ENCODE peak calls at places on chromosome 22, in ten cellular contexts. M, C, V, X, N, S, F, P, J and D are unnamed samples.

GRCh38 chr22:40417041-40417440 is 46.6 kb downstream of the SGSM3 start:
- ATAC-seq in X (no peak), P (no peak), N (no peak), J (no peak), F (no peak), C (no peak), S (no peak), M (no peak), V (no peak), D (no peak)

GRCh38 chr22:24027991-24028390 is 16.9 kb downstream of the CABIN1 start:
- ATAC-seq in M (no peak), N (no peak), P (no peak), C (no peak), V (no peak), S (no peak), X (no peak), F (no peak), J (no peak), D (no peak)

GRCh38 chr22:19463491-19464469 is 15.2 kb downstream of the UFD1 start:
- ATAC-seq in C (peak), N (no peak), X (no peak), J (peak), F (peak), M (no peak), S (no peak), V (no peak), P (no peak), D (no peak)

GRCh38 chr22:22558972-22559603 is at the start of gene PRAME:
- ATAC-seq in P (peak), F (no peak), V (peak), J (peak), C (peak), M (peak), X (peak), S (peak), N (peak), D (peak)

GRCh38 chr22:44392446-44392921 is 79.7 kb upstream of the SHISAL1 start:
- ATAC-seq in M (no peak), X (no peak), F (no peak), V (no peak), P (no peak), C (no peak), S (no peak), J (no peak), N (no peak), D (no peak)

GRCh38 chr22:43159484-43160178 is 8.3 kb downstream of the TSPO start:
- ATAC-seq in N (no peak), C (no peak), M (no peak), P (no peak), V (no peak), J (peak), X (peak), S (no peak), F (no peak), D (no peak)

GRCh38 chr22:46626356-46626755 is 6.2 kb downstream of the GRAMD4 start:
- ATAC-seq in P (no peak), X (no peak), V (no peak), J (no peak), S (no peak), C (peak), F (no peak), M (no peak), N (no peak), D (no peak)

GRCh38 chr22:46362221-46362933 is 26.9 kb downstream of the TRMU start:
- ATAC-seq in X (no peak), S (no peak), N (no peak), V (no peak), P (peak), C (no peak), M (no peak), J (no peak), F (no peak), D (no peak)

GRCh38 chr22:46742576-46743221 is 4.6 kb upstream of the CERK start:
- ATAC-seq in V (no peak), F (no peak), J (peak), N (no peak), C (no peak), S (no peak), X (peak), P (no peak), M (no peak), D (no peak)

GRCh38 chr22:43777204-43777671 is 34.9 kb downstream of the EFCAB6 start:
- ATAC-seq in F (no peak), V (no peak), N (no peak), S (no peak), X (no peak), J (peak), P (no peak), M (no peak), C (no peak), D (no peak)

GRCh38 chr22:27438271-27438980 is 363.1 kb downstream of the MN1 start:
- ATAC-seq in C (no peak), J (no peak), M (no peak), F (peak), P (peak), X (peak), N (no peak), S (no peak), V (no peak), D (no peak)

GRCh38 chr22:20146777-20147176 is 4.1 kb downstream of the CCDC188 start:
- ATAC-seq in X (no peak), V (no peak), C (peak), J (no peak), N (peak), S (no peak), P (no peak), F (no peak), M (peak), D (no peak)

GRCh38 chr22:50218996-50219727 is 18.4 kb downstream of the SELENOO start:
- ATAC-seq in V (no peak), N (no peak), F (peak), P (peak), S (no peak), X (peak), M (peak), J (peak), C (peak), D (peak)

GRCh38 chr22:36280379-36280778 is 27.4 kb downstream of the APOL1 start:
- ATAC-seq in X (no peak), V (no peak), F (no peak), N (no peak), J (no peak), P (peak), C (no peak), M (no peak), S (no peak), D (no peak)

GRCh38 chr22:46072030-46072881 is 78.1 kb upstream of the PPARA start:
- ATAC-seq in J (peak), S (peak), X (peak), V (peak), N (peak), M (peak), F (no peak), P (peak), C (no peak), D (peak)

GRCh38 chr22:38455063-38455529 is at the start of gene KCNJ4:
- ATAC-seq in P (no peak), N (peak), C (no peak), S (peak), V (peak), X (no peak), F (no peak), M (no peak), J (no peak), D (no peak)

GRCh38 chr22:25403284-25403606 is 161.2 kb upstream of the GRK3 start:
- ATAC-seq in X (no peak), J (no peak), F (no peak), C (peak), P (no peak), M (no peak), S (no peak), N (no peak), V (no peak), D (no peak)

GRCh38 chr22:31344369-31345330 is 1.5 kb downstream of the PATZ1 start:
- ATAC-seq in X (peak), C (no peak), N (no peak), J (no peak), V (no peak), S (no peak), P (no peak), F (peak), M (no peak), D (no peak)

GRCh38 chr22:40210814-40211213 is 33.1 kb downstream of the TNRC6B start:
- ATAC-seq in F (peak), S (peak), M (peak), N (peak), J (peak), C (no peak), P (peak), X (peak), V (peak), D (peak)

GRCh38 chr22:26671317-26672059 is 14.1 kb downstream of the MIAT start:
- ATAC-seq in V (peak), X (peak), M (peak), J (no peak), S (peak), P (no peak), F (no peak), N (peak), C (no peak), D (peak)

GRCh38 chr22:27331526-27332281 is 469.9 kb downstream of the MN1 start:
- ATAC-seq in J (peak), P (peak), M (no peak), N (no peak), C (no peak), F (peak), X (peak), V (no peak), S (no peak), D (no peak)

GRCh38 chr22:50184004-50184461 is 1.7 kb upstream of the TRABD start:
- ATAC-seq in M (no peak), F (peak), J (peak), N (no peak), P (peak), X (no peak), S (no peak), C (peak), V (no peak), D (no peak)

GRCh38 chr22:44273175-44273574 is 39.6 kb downstream of the SHISAL1 start:
- ATAC-seq in J (no peak), C (no peak), N (no peak), F (no peak), P (no peak), V (no peak), M (no peak), S (no peak), X (no peak), D (no peak)

GRCh38 chr22:17305076-17305475 is 64.2 kb upstream of the CECR2 start:
- ATAC-seq in M (no peak), S (no peak), V (no peak), N (no peak), C (no peak), X (no peak), J (no peak), P (no peak), F (no peak), D (no peak)

GRCh38 chr22:42608481-42609361 is 6.0 kb downstream of the POLDIP3 start:
- ATAC-seq in X (no peak), N (peak), F (peak), J (no peak), S (peak), V (no peak), C (no peak), P (no peak), M (peak), D (peak)

GRCh38 chr22:40348025-40348658 is 1.8 kb downstream of the ADSL start:
- ATAC-seq in C (peak), J (peak), V (peak), P (peak), S (peak), M (peak), N (peak), X (peak), F (peak), D (peak)

GRCh38 chr22:50186789-50187523 is 1.2 kb downstream of the TRABD start:
- ATAC-seq in S (no peak), F (no peak), V (no peak), M (no peak), N (no peak), X (peak), C (peak), J (no peak), P (no peak), D (no peak)

GRCh38 chr22:28998681-28999080 is 63.0 kb downstream of the C22orf31 start:
- ATAC-seq in C (no peak), S (no peak), F (peak), P (peak), J (no peak), N (no peak), V (no peak), M (no peak), X (no peak), D (no peak)